ENCODE peak calls at places on chromosomes 13 and 19, in six cellular contexts. C, J, N, E, H and Q are unnamed samples.
A peak's percentile ranks its signal among the peaks of the same experiment; 100 is the strongest.

GRCh38 chr13:98300956-98301641 is 124.0 kb upstream of the RNF113B start:
- DNase-seq in E (no peak), C (no peak), N (no peak), J (no peak), H (peak; percentile 63), Q (no peak)

GRCh38 chr13:111865046-111865445 is 201.9 kb upstream of the SOX1 start:
- DNase-seq in E (no peak), C (no peak), N (no peak), H (no peak), J (no peak), Q (no peak)

GRCh38 chr13:24663089-24663395 is 17.2 kb upstream of the ATP12A start:
- DNase-seq in H (no peak), E (no peak), N (no peak), J (no peak), C (no peak), Q (no peak)

GRCh38 chr19:7179917-7180306 is 110.4 kb downstream of the ZNF557 start:
- DNase-seq in J (no peak), E (no peak), N (no peak), C (no peak), H (no peak), Q (no peak)

GRCh38 chr19:38004505-38005223 is 97.7 kb downstream of the SIPA1L3 start:
- DNase-seq in E (peak; percentile 69), N (no peak), H (peak; percentile 98), C (peak; percentile 79), J (peak; percentile 47), Q (peak; percentile 85)

GRCh38 chr19:51462681-51463080 is 4.4 kb upstream of the SIGLEC8 start:
- DNase-seq in C (no peak), J (no peak), N (no peak), H (no peak), E (no peak), Q (no peak)

GRCh38 chr13:31807090-31807541 is 67.8 kb downstream of the RXFP2 start:
- DNase-seq in N (no peak), J (no peak), E (peak; percentile 68), H (no peak), C (no peak), Q (no peak)

GRCh38 chr19:10915511-10916091 is 12.8 kb downstream of the YIPF2 start:
- DNase-seq in N (no peak), H (peak; percentile 95), C (no peak), E (no peak), J (no peak), Q (peak; percentile 83)

GRCh38 chr13:73945871-73946270 is 188.3 kb downstream of the KLF12 start:
- DNase-seq in J (no peak), N (no peak), H (no peak), C (no peak), E (no peak), Q (no peak)

GRCh38 chr13:45496942-45497341 is 32.2 kb downstream of the COG3 start:
- DNase-seq in J (no peak), E (no peak), H (no peak), C (no peak), N (no peak), Q (no peak)

GRCh38 chr13:48144413-48145035 is 49.6 kb upstream of the MED4 start:
- DNase-seq in J (no peak), N (no peak), E (no peak), H (peak; percentile 19), C (no peak), Q (no peak)

GRCh38 chr13:31038834-31039552 is 106.5 kb downstream of the TEX26 start:
- DNase-seq in E (no peak), C (no peak), J (no peak), H (no peak), N (no peak), Q (no peak)

GRCh38 chr19:56086671-56087430 is 34.2 kb downstream of the ZNF787 start:
- DNase-seq in E (no peak), N (no peak), C (no peak), J (no peak), H (no peak), Q (no peak)

GRCh38 chr13:25958983-25959382 is 92.8 kb downstream of the SHISA2 start:
- DNase-seq in E (no peak), N (no peak), J (no peak), C (no peak), H (no peak), Q (no peak)

GRCh38 chr13:25178070-25178469 is 6.0 kb upstream of the AMER2 start:
- DNase-seq in N (no peak), J (no peak), H (no peak), C (no peak), E (no peak), Q (no peak)

GRCh38 chr19:13208131-13208963 is 58.1 kb downstream of the IER2 start:
- DNase-seq in C (no peak), J (no peak), H (peak; percentile 45), N (peak; percentile 50), E (no peak), Q (no peak)

GRCh38 chr19:23393121-23393520 is 2.1 kb downstream of the ZNF91 start:
- DNase-seq in C (no peak), E (no peak), N (no peak), H (no peak), J (no peak), Q (no peak)

GRCh38 chr13:28147489-28147888 is 9.1 kb downstream of the PAN3 start:
- DNase-seq in J (no peak), E (no peak), C (no peak), H (peak; percentile 21), N (no peak), Q (no peak)

GRCh38 chr19:27793128-27793643 is 1419.8 kb downstream of the UQCRFS1 start:
- DNase-seq in E (peak; percentile 75), N (peak; percentile 63), C (no peak), J (peak; percentile 48), H (peak; percentile 82), Q (peak; percentile 94)

GRCh38 chr13:32676242-32676641 is 90.0 kb downstream of the PDS5B start:
- DNase-seq in E (no peak), J (no peak), H (no peak), C (no peak), N (no peak), Q (no peak)

GRCh38 chr13:41931337-41931736 is 29.6 kb downstream of the VWA8 start:
- DNase-seq in J (no peak), N (no peak), H (peak; percentile 79), C (no peak), E (no peak), Q (no peak)

GRCh38 chr13:50596776-50597203 is 246.7 kb downstream of the DLEU7 start:
- DNase-seq in E (no peak), N (no peak), J (no peak), C (no peak), H (no peak), Q (no peak)

GRCh38 chr19:1411255-1412191 is 4.1 kb downstream of the DAZAP1 start:
- DNase-seq in H (no peak), N (no peak), J (no peak), C (no peak), E (no peak), Q (no peak)

GRCh38 chr19:56864443-56865125 is 24.1 kb upstream of the PEG3 start:
- DNase-seq in H (no peak), J (no peak), N (no peak), C (no peak), E (no peak), Q (no peak)

GRCh38 chr19:9865732-9866627 is 30.9 kb downstream of the PIN1 start:
- DNase-seq in H (no peak), E (no peak), J (no peak), N (no peak), C (no peak), Q (no peak)

GRCh38 chr19:51676566-51677083 is 16.5 kb upstream of the SPACA6 start:
- DNase-seq in E (no peak), N (no peak), C (no peak), H (no peak), J (no peak), Q (no peak)